ENCODE peak calls at places on chromosomes 6 and 20, in four cellular contexts. Y, G, Q and X are unnamed samples.

GRCh38 chr6:46419576-46420002 is 71.7 kb downstream of the RCAN2 start:
- DNase-seq in Q (peak; percentile 84), Y (peak; percentile 83), G (peak; percentile 60), X (peak; percentile 58)

GRCh38 chr6:136228811-136229210 is 21.3 kb downstream of the MTFR2 start:
- DNase-seq in Q (no peak), Y (no peak), G (no peak), X (no peak)

GRCh38 chr6:42313038-42313437 is 95.4 kb upstream of the MRPS10 start:
- DNase-seq in Y (peak; percentile 38), Q (no peak), G (no peak), X (no peak)

GRCh38 chr6:10643214-10643641 is 51.2 kb downstream of the C6orf52 start:
- DNase-seq in Y (no peak), G (no peak), Q (no peak), X (no peak)

GRCh38 chr6:23414204-23414501 is 711.9 kb upstream of the NRSN1 start:
- DNase-seq in G (no peak), Q (peak; percentile 17), Y (peak; percentile 70), X (peak; percentile 90)

GRCh38 chr6:135311446-135312200 is 130.5 kb downstream of the MYB start:
- DNase-seq in Y (no peak), Q (no peak), G (no peak), X (no peak)

GRCh38 chr6:41694815-41695536 is 40.4 kb downstream of the TFEB start:
- DNase-seq in Y (peak; percentile 34), Q (no peak), G (no peak), X (no peak)

GRCh38 chr20:30491016-30491415 is 766.4 kb upstream of the DEFB115 start:
- DNase-seq in G (no peak), Q (no peak), Y (no peak), X (no peak)

GRCh38 chr6:89970609-89971337 is 76.5 kb downstream of the GJA10 start:
- DNase-seq in G (peak; percentile 16), Q (peak; percentile 67), Y (peak; percentile 73), X (no peak)

GRCh38 chr6:70166088-70166958 is 136.6 kb downstream of the COL9A1 start:
- DNase-seq in Y (peak; percentile 52), Q (peak; percentile 75), G (peak; percentile 16), X (peak; percentile 48)

GRCh38 chr20:31605902-31606677 is 1.0 kb downstream of the ID1 start:
- DNase-seq in G (no peak), Q (peak; percentile 65), Y (peak; percentile 19), X (no peak)

GRCh38 chr6:164108869-164109769 is 694.6 kb downstream of the QKI start:
- DNase-seq in Q (no peak), Y (peak; percentile 78), G (no peak), X (no peak)

GRCh38 chr6:39411465-39411864 is 89.0 kb upstream of the KCNK16 start:
- DNase-seq in G (no peak), Y (peak; percentile 26), Q (no peak), X (no peak)

GRCh38 chr20:33658510-33658909 is 3.6 kb upstream of the C20orf144 start:
- DNase-seq in Y (no peak), Q (no peak), G (no peak), X (no peak)

GRCh38 chr6:63636516-63636968 is 940 bp downstream of the PHF3 start:
- DNase-seq in Q (peak; percentile 75), Y (peak; percentile 16), G (peak; percentile 13), X (peak; percentile 36)

GRCh38 chr20:10674684-10675455 is 1.1 kb upstream of the JAG1 start:
- DNase-seq in Q (peak; percentile 85), G (peak; percentile 48), Y (peak; percentile 88), X (peak; percentile 86)

GRCh38 chr6:161370882-161371281 is 97.0 kb upstream of the AGPAT4 start:
- DNase-seq in Q (peak; percentile 87), G (peak; percentile 64), Y (peak; percentile 75), X (peak; percentile 61)

GRCh38 chr6:132021552-132022375 is 70.6 kb upstream of the CCN2 start:
- DNase-seq in Q (no peak), G (no peak), Y (peak; percentile 39), X (no peak)

GRCh38 chr6:31901415-31901952 is 402 bp downstream of the ZBTB12 start:
- DNase-seq in G (no peak), Y (peak; percentile 37), Q (peak; percentile 63), X (peak; percentile 44)

GRCh38 chr20:36521526-36521925 is 19.8 kb upstream of the MYL9 start:
- DNase-seq in Y (no peak), Q (no peak), G (no peak), X (no peak)

GRCh38 chr6:37578104-37578503 is 78.4 kb upstream of the CCDC167 start:
- DNase-seq in G (no peak), Q (no peak), Y (no peak), X (no peak)

GRCh38 chr6:31574106-31575061 is 981 bp upstream of the TNF start:
- DNase-seq in Q (no peak), Y (no peak), G (no peak), X (no peak)

GRCh38 chr6:3517350-3517749 is 60.5 kb upstream of the SLC22A23 start:
- DNase-seq in Q (no peak), Y (peak; percentile 80), G (no peak), X (no peak)

GRCh38 chr6:10412948-10413849 is 1.7 kb downstream of the TFAP2A start:
- DNase-seq in Q (peak; percentile 68), Y (peak; percentile 88), G (no peak), X (peak; percentile 73)

GRCh38 chr6:15066433-15067337 is 179.2 kb upstream of the JARID2 start:
- DNase-seq in Y (peak; percentile 34), Q (no peak), G (no peak), X (no peak)

GRCh38 chr6:5379647-5380242 is 118.4 kb downstream of the FARS2 start:
- DNase-seq in Q (peak; percentile 84), G (peak; percentile 24), Y (peak; percentile 78), X (peak; percentile 56)

GRCh38 chr20:18524646-18525045 is 16.9 kb downstream of the SEC23B start:
- DNase-seq in Q (no peak), Y (peak; percentile 96), G (no peak), X (no peak)

GRCh38 chr6:167047554-167047953 is 48.4 kb downstream of the CEP43 start:
- DNase-seq in Y (no peak), Q (no peak), G (no peak), X (peak; percentile 24)

GRCh38 chr6:170289108-170289931 is 1.6 kb downstream of the DLL1 start:
- DNase-seq in Q (peak; percentile 55), G (no peak), Y (no peak), X (no peak)

GRCh38 chr6:170288091-170288631 is 2.7 kb downstream of the DLL1 start:
- DNase-seq in G (no peak), Y (no peak), Q (no peak), X (no peak)

GRCh38 chr6:170290306-170291128 is at the start of gene DLL1:
- DNase-seq in Q (peak; percentile 87), G (no peak), Y (peak; percentile 13), X (no peak)

GRCh38 chr6:170291271-170292110 is 613 bp upstream of the DLL1 start:
- DNase-seq in Y (peak; percentile 27), Q (peak; percentile 93), G (no peak), X (no peak)

DNA sequence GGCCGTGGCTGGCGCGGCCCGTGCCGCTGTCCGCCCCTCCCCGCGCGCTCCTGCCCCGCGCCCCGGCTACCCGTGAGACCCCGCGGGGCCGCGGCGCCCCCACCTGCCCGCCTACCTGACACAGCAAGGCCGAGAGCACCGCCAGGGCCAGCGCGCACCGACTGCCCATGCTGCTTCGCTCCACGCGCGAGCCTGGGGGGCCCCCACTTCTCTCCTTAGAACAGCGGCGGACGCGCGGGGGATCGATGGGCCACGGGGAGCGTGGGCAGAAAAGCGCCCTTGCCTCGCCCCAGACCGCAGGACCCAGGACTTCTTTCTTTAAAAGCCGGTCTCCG is 940 bp downstream of the DLL1 start:
- DNase-seq in G (no peak), Q (no peak), Y (no peak), X (no peak)
- TF ChIP-seq EZH2phosphoT487 in G (no peak), Q (no peak), Y (no peak), X (no peak)

GRCh38 chr20:62926229-62927127 is at the start of gene DIDO1:
- DNase-seq in Y (peak; percentile 91), Q (peak; percentile 90), G (peak; percentile 69), X (peak; percentile 94)
- TF ChIP-seq CTCF in Y (peak; percentile 57), Q (peak; percentile 51), G (peak; percentile 56), X (peak; percentile 30)

GRCh38 chr6:142960098-142960497 is 15.1 kb upstream of the HIVEP2 start:
- DNase-seq in G (no peak), Q (no peak), Y (peak; percentile 45), X (no peak)
- TF ChIP-seq EZH2phosphoT487 in G (no peak), Q (no peak), Y (no peak), X (no peak)

GRCh38 chr6:98839788-98840361 is 5.5 kb downstream of the POU3F2 start:
- DNase-seq in Y (peak; percentile 41), Q (peak; percentile 60), G (no peak), X (peak; percentile 32)
- TF ChIP-seq CTCF in Y (peak; percentile 53), Q (peak; percentile 76), G (peak; percentile 29), X (peak; percentile 49)